ENCODE peak calls at places on chromosomes 1 and 21, in seven cellular contexts. Z is H54; V is CD8-positive, alpha-beta memory T cell; O is ELF-1; U is HEK293T; L is body of pancreas; N is MCF 10A. P is an unnamed sample.

GRCh38 chr21:26164311-26164710 is 6.3 kb downstream of the APP start:
- DNase-seq in Z (no peak), N (no peak), O (no peak), U (no peak), L (no peak), V (no peak), P (no peak)

GRCh38 chr1:197065549-197065948 is 1.5 kb downstream of the F13B start:
- DNase-seq in Z (no peak), U (no peak), O (no peak), N (no peak), L (no peak), V (no peak), P (no peak)

GRCh38 chr1:209900734-209901133 is 37.3 kb upstream of the SYT14 start:
- DNase-seq in V (no peak), N (peak; percentile 74), U (peak; percentile 5), Z (no peak), O (no peak), L (no peak), P (no peak)

GRCh38 chr21:14602418-14602987 is 56.4 kb upstream of the SAMSN1 start:
- DNase-seq in Z (no peak), U (no peak), O (no peak), V (no peak), L (no peak), N (peak; percentile 14), P (no peak)

GRCh38 chr21:39681845-39682244 is 63.1 kb upstream of the IGSF5 start:
- DNase-seq in N (peak; percentile 51), Z (no peak), L (no peak), U (no peak), V (no peak), O (no peak), P (peak; percentile 33)

GRCh38 chr1:93221913-93222312 is 41.4 kb downstream of the CCDC18 start:
- DNase-seq in Z (no peak), L (no peak), N (peak; percentile 47), O (no peak), U (no peak), V (no peak), P (no peak)

GRCh38 chr1:201279313-201279712 is 4.0 kb upstream of the PKP1 start:
- DNase-seq in Z (no peak), U (no peak), V (no peak), L (no peak), N (peak; percentile 86), O (no peak), P (no peak)

GRCh38 chr1:84780000-84780716 is 89.9 kb upstream of the SSX2IP start:
- DNase-seq in U (no peak), L (no peak), N (peak; percentile 89), V (no peak), Z (no peak), O (no peak), P (no peak)

GRCh38 chr21:38910390-38911008 is 104.8 kb downstream of the ETS2 start:
- DNase-seq in U (no peak), O (peak; percentile 88), Z (no peak), L (no peak), N (peak; percentile 94), V (no peak), P (no peak)

GRCh38 chr1:6962956-6963915 is 178.0 kb downstream of the CAMTA1 start:
- DNase-seq in U (peak; percentile 87), Z (peak; percentile 69), N (no peak), V (peak; percentile 37), O (no peak), L (peak; percentile 34), P (no peak)

GRCh38 chr21:43192501-43193081 is 23.8 kb downstream of the CRYAA start:
- DNase-seq in N (no peak), Z (no peak), V (no peak), U (no peak), L (peak; percentile 7), O (no peak), P (no peak)

GRCh38 chr1:242219298-242219901 is 220.5 kb upstream of the MAP1LC3C start:
- DNase-seq in L (no peak), Z (no peak), V (no peak), N (peak; percentile 87), O (no peak), U (no peak), P (no peak)

GRCh38 chr1:29057700-29058099 is 66.0 kb downstream of the TMEM200B start:
- DNase-seq in V (no peak), O (no peak), N (no peak), L (no peak), U (no peak), Z (no peak), P (no peak)

GRCh38 chr1:160748877-160749269 is 9.8 kb downstream of the SLAMF7 start:
- DNase-seq in O (no peak), Z (no peak), L (no peak), N (peak; percentile 80), V (no peak), U (no peak), P (peak; percentile 12)

GRCh38 chr21:26954591-26955214 is 12.2 kb downstream of the ADAMTS5 start:
- DNase-seq in N (no peak), Z (no peak), L (no peak), V (no peak), U (no peak), O (no peak), P (no peak)

GRCh38 chr1:232954594-232955365 is 4.4 kb downstream of the NTPCR start:
- DNase-seq in U (no peak), O (no peak), V (no peak), Z (no peak), L (no peak), N (no peak), P (no peak)

GRCh38 chr1:41621791-41622190 is 137.3 kb upstream of the EDN2 start:
- DNase-seq in V (no peak), O (no peak), U (no peak), L (no peak), Z (no peak), N (no peak), P (no peak)

GRCh38 chr21:34037446-34037845 is 35.9 kb upstream of the MRPS6 start:
- DNase-seq in U (no peak), O (no peak), V (no peak), Z (peak; percentile 30), L (no peak), N (peak; percentile 57), P (no peak)

GRCh38 chr1:172429324-172430127 is 9.0 kb downstream of the C1orf105 start:
- DNase-seq in L (peak; percentile 49), Z (no peak), V (peak; percentile 14), U (peak; percentile 46), O (no peak), N (peak; percentile 83), P (peak; percentile 65)

GRCh38 chr1:233010164-233010563 is 59.8 kb downstream of the NTPCR start:
- DNase-seq in U (no peak), O (no peak), L (no peak), Z (no peak), N (no peak), V (no peak), P (no peak)

GRCh38 chr1:99656701-99657100 is 10.8 kb downstream of the PALMD start:
- DNase-seq in N (no peak), U (no peak), V (no peak), Z (no peak), O (no peak), L (no peak), P (no peak)

GRCh38 chr1:205456383-205456867 is 580 bp upstream of the BLACAT1 start:
- DNase-seq in O (peak; percentile 67), V (no peak), U (peak; percentile 59), N (no peak), Z (no peak), L (no peak), P (no peak)

GRCh38 chr21:45280969-45281368 is 6.7 kb downstream of the POFUT2 start:
- DNase-seq in V (no peak), N (no peak), L (no peak), U (no peak), O (no peak), Z (no peak), P (no peak)

P was measured in A549.